ENCODE peak calls at places on chromosomes 5 and 9, in four cellular contexts. T is WTC11, G is K562, J is H1. E is an unnamed sample.

GRCh38 chr9:73137914-73138313 is 13.8 kb upstream of the ANXA1 start:
- DNase-seq in J (no peak), T (no peak), G (no peak), E (no peak)

GRCh38 chr5:150317048-150318003 is 14.6 kb upstream of the ARSI start:
- DNase-seq in J (no peak), T (no peak), G (peak), E (peak)

GRCh38 chr5:174413520-174414314 is 310.7 kb upstream of the MSX2 start:
- DNase-seq in J (no peak), G (no peak), T (no peak), E (no peak)

GRCh38 chr5:135208555-135209494 is 174.8 kb upstream of the PITX1 start:
- DNase-seq in G (no peak), J (no peak), T (no peak), E (no peak)

GRCh38 chr5:78215565-78215964 is 78.9 kb downstream of the AP3B1 start:
- DNase-seq in G (no peak), T (no peak), J (no peak), E (no peak)

GRCh38 chr5:76099286-76099702 is 16.1 kb downstream of the SV2C start:
- DNase-seq in G (no peak), T (no peak), J (no peak), E (no peak)

GRCh38 chr5:138752951-138753793 is at the start of gene CTNNA1:
- DNase-seq in J (no peak), G (peak), T (peak), E (peak)

GRCh38 chr9:29039258-29039657 is 1466.0 kb upstream of the C9orf72 start:
- DNase-seq in G (no peak), T (no peak), J (no peak), E (no peak)

GRCh38 chr5:108380531-108381021 is 1.3 kb downstream of the FBXL17 start:
- DNase-seq in T (peak), G (peak), J (no peak), E (peak)

GRCh38 chr5:9059920-9060691 is 485.8 kb downstream of the SEMA5A start:
- DNase-seq in G (no peak), J (peak), T (no peak), E (no peak)

GRCh38 chr5:94469889-94470288 is 148.5 kb downstream of the KIAA0825 start:
- DNase-seq in J (no peak), T (no peak), G (no peak), E (peak)

GRCh38 chr5:10140195-10140973 is 109.3 kb downstream of the ATPSCKMT start:
- DNase-seq in G (peak), J (no peak), T (peak), E (peak)

GRCh38 chr9:135520916-135521607 is at the start of gene LCN1:
- DNase-seq in J (no peak), T (no peak), G (no peak), E (no peak)

GRCh38 chr5:112119527-112119926 is 299.6 kb downstream of the EPB41L4A start:
- DNase-seq in G (no peak), T (no peak), J (no peak), E (no peak)

GRCh38 chr5:138470322-138471285 is 5.3 kb downstream of the EGR1 start:
- DNase-seq in G (no peak), J (no peak), T (no peak), E (peak)

GRCh38 chr5:178460174-178460573 is 130.0 kb downstream of the COL23A1 start:
- DNase-seq in J (no peak), G (no peak), T (no peak), E (no peak)

GRCh38 chr9:91172329-91172728 is 189.4 kb downstream of the AUH start:
- DNase-seq in J (no peak), G (no peak), T (no peak), E (no peak)

GRCh38 chr5:55544341-55544740 is 9.6 kb upstream of the PLPP1 start:
- DNase-seq in T (no peak), J (no peak), G (no peak), E (no peak)

GRCh38 chr5:117084052-117084451 is 509.4 kb upstream of the SEMA6A start:
- DNase-seq in J (no peak), G (no peak), T (no peak), E (no peak)

GRCh38 chr5:138666226-138666742 is 86.9 kb upstream of the CTNNA1 start:
- DNase-seq in J (no peak), G (no peak), T (no peak), E (no peak)

GRCh38 chr5:123517479-123517878 is 5.5 kb downstream of the CSNK1G3 start:
- DNase-seq in G (no peak), T (no peak), J (no peak), E (no peak)
- TF ChIP-seq TEAD4 in G (no peak), T (no peak), J (no peak), E (no peak)

GRCh38 chr5:113163328-113163727 is 186.7 kb downstream of the DCP2 start:
- DNase-seq in T (no peak), G (no peak), J (no peak), E (no peak)

GRCh38 chr5:113162770-113163169 is 186.2 kb downstream of the DCP2 start:
- DNase-seq in T (no peak), J (no peak), G (no peak), E (no peak)

GRCh38 chr5:113161806-113162205 is 185.2 kb downstream of the DCP2 start:
- DNase-seq in J (no peak), G (no peak), T (no peak), E (no peak)

GRCh38 chr5:113162208-113162607 is 185.6 kb downstream of the DCP2 start:
- DNase-seq in G (no peak), J (no peak), T (no peak), E (no peak)

DNA sequence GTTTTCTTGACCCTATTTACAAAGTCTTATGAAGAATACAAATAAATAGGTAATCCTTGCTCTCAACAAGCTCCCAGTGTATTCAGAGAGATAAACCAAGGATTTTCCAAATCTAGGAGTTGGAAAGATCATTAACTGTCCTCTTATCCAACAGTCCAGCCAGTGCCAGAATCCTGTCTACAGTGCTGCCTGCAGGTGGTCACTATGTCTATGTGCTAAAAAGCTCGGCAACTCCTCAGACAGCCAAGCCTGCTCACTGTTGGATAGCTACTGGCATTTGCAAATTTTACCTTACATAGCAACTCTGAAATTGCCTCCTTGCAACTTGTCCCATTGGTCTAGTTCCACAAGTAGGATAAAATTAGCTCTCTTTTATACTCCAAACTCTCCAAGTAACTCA is 187.4 kb downstream of the DCP2 start:
- DNase-seq in T (no peak), G (no peak), J (no peak), E (no peak)
- TF ChIP-seq TEAD4 in T (no peak), G (no peak), J (no peak), E (no peak)

GRCh38 chr5:58240286-58240685 is 219.6 kb downstream of the PLK2 start:
- DNase-seq in T (no peak), J (no peak), G (no peak), E (no peak)
- TF ChIP-seq TEAD4 in T (no peak), J (no peak), G (no peak), E (no peak)

GRCh38 chr5:74384851-74385250 is 255.7 kb downstream of the ENC1 start:
- DNase-seq in T (no peak), G (no peak), J (no peak), E (peak)

GRCh38 chr5:74382115-74382514 is 258.4 kb downstream of the ENC1 start:
- DNase-seq in T (no peak), G (no peak), J (no peak), E (no peak)

GRCh38 chr5:74380193-74380592 is 260.3 kb downstream of the ENC1 start:
- DNase-seq in J (no peak), G (no peak), T (no peak), E (no peak)

GRCh38 chr5:74386571-74387334 is 253.8 kb downstream of the ENC1 start:
- DNase-seq in J (no peak), T (no peak), G (no peak), E (no peak)

GRCh38 chr5:74382864-74383618 is 257.5 kb downstream of the ENC1 start:
- DNase-seq in G (no peak), T (no peak), J (no peak), E (peak)
- TF ChIP-seq TEAD4 in G (no peak), T (no peak), J (no peak), E (no peak)

GRCh38 chr5:172990776-172991175 is 7.2 kb downstream of the ATP6V0E1 start:
- DNase-seq in G (no peak), T (no peak), J (no peak), E (no peak)

GRCh38 chr5:172983542-172984243 is at the start of gene ATP6V0E1:
- DNase-seq in T (peak), G (peak), J (peak), E (peak)

GRCh38 chr5:172981931-172982330 is 1.6 kb upstream of the ATP6V0E1 start:
- DNase-seq in T (no peak), G (no peak), J (no peak), E (no peak)

GRCh38 chr5:172984244-172984953 is 828 bp downstream of the ATP6V0E1 start:
- DNase-seq in T (peak), J (peak), G (peak), E (peak)

DNA sequence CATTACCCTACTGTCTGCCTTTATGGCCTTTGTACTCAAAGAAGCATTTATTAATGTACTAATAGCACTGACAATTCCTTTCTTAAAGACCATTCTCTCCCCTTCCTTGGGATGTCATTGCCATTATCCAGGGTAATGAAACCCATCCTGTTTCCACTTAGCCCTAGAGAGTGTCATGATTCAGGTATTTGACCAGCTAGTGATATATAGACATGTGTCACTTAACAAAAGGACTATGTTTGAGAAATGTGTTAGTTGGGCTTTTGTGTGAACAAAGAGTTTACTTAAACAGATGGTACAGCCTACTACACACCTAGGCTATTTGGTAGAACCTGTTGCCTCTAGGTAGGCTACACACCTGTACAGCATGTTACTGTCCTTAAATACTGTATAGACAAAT is 2.0 kb downstream of the ATP6V0E1 start:
- DNase-seq in T (no peak), G (no peak), J (no peak), E (no peak)
- TF ChIP-seq TEAD4 in T (no peak), G (no peak), J (no peak), E (no peak)

E was measured in SK-N-SH.